ENCODE peak calls at places on chromosomes 1 and 21, in five cellular contexts. U is HEK293T; Z is stimulated activated naive B cell treated with anti-CD40 and anti-IgM and Interleukin-4, amounts not matched to agents 10 μg/mL and 1 μg/mL and 100 μg/mL, for 72 hours; Y is effector memory CD4-positive, alpha-beta T cell; V is glomerular endothelial cell. T is an unnamed sample.

GRCh38 chr1:17709981-17710380 is 45.2 kb upstream of the ACTL8 start:
- DNase-seq in U (no peak), Z (no peak), Y (no peak), V (no peak), T (no peak)

GRCh38 chr1:54980528-54981241 is at the start of gene TMEM61:
- DNase-seq in U (no peak), Z (no peak), Y (no peak), V (no peak), T (no peak)

GRCh38 chr1:164764333-164764732 is 205.3 kb downstream of the PBX1 start:
- DNase-seq in U (no peak), Z (no peak), Y (no peak), V (no peak), T (no peak)

GRCh38 chr21:44337941-44338895 is 972 bp downstream of the CFAP410 start:
- DNase-seq in U (peak; percentile 66), Z (peak; percentile 37), Y (peak; percentile 36), V (no peak), T (peak; percentile 71)

GRCh38 chr1:193417945-193418744 is 231.7 kb upstream of the B3GALT2 start:
- DNase-seq in U (no peak), Z (no peak), Y (no peak), V (no peak), T (peak; percentile 32)

GRCh38 chr21:37367301-37367757 is 756 bp downstream of the DYRK1A start:
- DNase-seq in U (no peak), Z (peak; percentile 12), Y (no peak), V (no peak), T (no peak)

GRCh38 chr1:162248854-162249535 is 127.7 kb downstream of the SPATA46 start:
- DNase-seq in U (no peak), Z (no peak), Y (no peak), V (no peak), T (peak; percentile 19)

GRCh38 chr1:41497631-41498030 is 13.1 kb upstream of the EDN2 start:
- DNase-seq in U (no peak), Z (no peak), Y (no peak), V (no peak), T (no peak)

GRCh38 chr1:46622341-46622740 is 5.7 kb upstream of the MOB3C start:
- DNase-seq in U (peak; percentile 61), Z (no peak), Y (no peak), V (no peak), T (peak; percentile 34)

GRCh38 chr21:26798856-26799751 is 46.1 kb downstream of the ADAMTS1 start:
- DNase-seq in U (no peak), Z (no peak), Y (no peak), V (no peak), T (no peak)

GRCh38 chr1:67336157-67336556 is 28.5 kb downstream of the IL12RB2 start:
- DNase-seq in U (no peak), Z (no peak), Y (no peak), V (no peak), T (no peak)

GRCh38 chr1:9705337-9706098 is 54.0 kb downstream of the PIK3CD start:
- DNase-seq in U (no peak), Z (no peak), Y (no peak), V (no peak), T (no peak)

GRCh38 chr1:58249729-58250586 is 296.6 kb downstream of the OMA1 start:
- DNase-seq in U (peak; percentile 68), Z (peak; percentile 4), Y (no peak), V (no peak), T (no peak)

GRCh38 chr1:202812176-202813026 is 1.6 kb downstream of the PCAT6 start:
- DNase-seq in U (no peak), Z (no peak), Y (no peak), V (no peak), T (no peak)

GRCh38 chr1:93080424-93080823 is 1.3 kb downstream of the MTF2 start:
- DNase-seq in U (peak; percentile 59), Z (no peak), Y (no peak), V (no peak), T (peak; percentile 94)

GRCh38 chr1:245177071-245177900 is 22.5 kb downstream of the KIF26B start:
- DNase-seq in U (no peak), Z (no peak), Y (no peak), V (no peak), T (peak; percentile 14)

GRCh38 chr1:1461721-1462317 is 9.7 kb upstream of the ATAD3B start:
- DNase-seq in U (no peak), Z (no peak), Y (no peak), V (no peak), T (no peak)

GRCh38 chr1:226990133-226990716 is 50.1 kb downstream of the COQ8A start:
- DNase-seq in U (peak; percentile 17), Z (peak; percentile 58), Y (no peak), V (peak; percentile 34), T (no peak)

GRCh38 chr21:44010429-44010828 is 1.7 kb upstream of the TRAPPC10 start:
- DNase-seq in U (no peak), Z (no peak), Y (no peak), V (no peak), T (no peak)

GRCh38 chr1:173239058-173239457 is 31.9 kb upstream of the TNFSF4 start:
- DNase-seq in U (no peak), Z (no peak), Y (no peak), V (no peak), T (no peak)

GRCh38 chr1:20704390-20705301 is 13.2 kb downstream of the KIF17 start:
- DNase-seq in U (no peak), Z (no peak), Y (no peak), V (no peak), T (no peak)

GRCh38 chr1:62450301-62450700 is 13.5 kb downstream of the USP1 start:
- DNase-seq in U (no peak), Z (no peak), Y (no peak), V (no peak), T (no peak)

GRCh38 chr1:11874624-11875023 is 15.9 kb upstream of the NPPB start:
- DNase-seq in U (no peak), Z (no peak), Y (no peak), V (no peak), T (no peak)

GRCh38 chr1:19458815-19459417 is 26.4 kb downstream of the CAPZB start:
- DNase-seq in U (no peak), Z (no peak), Y (no peak), V (no peak), T (no peak)

GRCh38 chr1:177471244-177471643 is 300.5 kb downstream of the BRINP2 start:
- DNase-seq in U (no peak), Z (no peak), Y (no peak), V (no peak), T (no peak)

GRCh38 chr1:172351761-172352161 is 68.7 kb upstream of the C1orf105 start:
- DNase-seq in U (no peak), Z (no peak), Y (no peak), V (no peak), T (no peak)

GRCh38 chr1:58881471-58881994 is 97.7 kb upstream of the JUN start:
- DNase-seq in U (no peak), Z (no peak), Y (no peak), V (no peak), T (peak; percentile 86)

GRCh38 chr1:30816211-30817082 is 58.9 kb upstream of the LAPTM5 start:
- DNase-seq in U (peak; percentile 55), Z (no peak), Y (no peak), V (no peak), T (peak; percentile 79)

GRCh38 chr21:32020551-32020950 is 147.7 kb downstream of the HUNK start:
- DNase-seq in U (no peak), Z (no peak), Y (no peak), V (no peak), T (no peak)

GRCh38 chr1:15934211-15935055 is 41.5 kb downstream of the ZBTB17 start:
- DNase-seq in U (no peak), Z (no peak), Y (no peak), V (no peak), T (no peak)

GRCh38 chr1:53585116-53585515 is 125.9 kb downstream of the DMRTB1 start:
- DNase-seq in U (no peak), Z (no peak), Y (peak; percentile 31), V (no peak), T (no peak)

GRCh38 chr1:94614168-94614815 is 72.7 kb upstream of the F3 start:
- DNase-seq in U (no peak), Z (no peak), Y (no peak), V (no peak), T (no peak)

GRCh38 chr1:166283600-166283999 is 116.8 kb upstream of the FAM78B start:
- DNase-seq in U (no peak), Z (no peak), Y (no peak), V (no peak), T (no peak)

GRCh38 chr1:100883963-100884362 is 10.7 kb downstream of the EXTL2 start:
- DNase-seq in U (peak; percentile 34), Z (no peak), Y (no peak), V (no peak), T (peak; percentile 83)

GRCh38 chr1:44135896-44136295 is 5.5 kb downstream of the KLF18 start:
- DNase-seq in U (no peak), Z (no peak), Y (no peak), V (no peak), T (no peak)

GRCh38 chr1:57600424-57600823 is 176.6 kb upstream of the DAB1 start:
- DNase-seq in U (no peak), Z (no peak), Y (no peak), V (no peak), T (no peak)

T was measured in RKO.